ENCODE peak calls at places on chromosomes 16 and 17, in seven cellular contexts. One of them, this sample, is unnamed.

GRCh38 chr16:52050418-52050817 is 496.5 kb downstream of the TOX3 start:
- DNase-seq in Peyer's patch: no peak
- DNase-seq in adrenal gland: no peak
- DNase-seq in spleen: no peak
- DNase-seq in heart left ventricle: no peak
- DNase-seq in uterus: no peak
- DNase-seq in upper lobe of left lung: no peak
- DNase-seq in this sample: no peak

GRCh38 chr17:50785942-50786570 is 18.7 kb upstream of the ANKRD40CL start:
- DNase-seq in Peyer's patch: no peak
- DNase-seq in adrenal gland: peak; percentile 38
- DNase-seq in spleen: no peak
- DNase-seq in heart left ventricle: no peak
- DNase-seq in uterus: peak; percentile 21
- DNase-seq in upper lobe of left lung: no peak
- DNase-seq in this sample: peak; percentile 55

GRCh38 chr17:77744268-77744988 is 214.1 kb upstream of the TNRC6C start:
- DNase-seq in Peyer's patch: no peak
- DNase-seq in adrenal gland: no peak
- DNase-seq in spleen: peak; percentile 41
- DNase-seq in heart left ventricle: peak; percentile 37
- DNase-seq in uterus: no peak
- DNase-seq in upper lobe of left lung: no peak
- DNase-seq in this sample: no peak

GRCh38 chr16:4324871-4325740 is 9.2 kb downstream of the GLIS2 start:
- DNase-seq in Peyer's patch: no peak
- DNase-seq in adrenal gland: no peak
- DNase-seq in spleen: no peak
- DNase-seq in heart left ventricle: no peak
- DNase-seq in uterus: no peak
- DNase-seq in upper lobe of left lung: no peak
- DNase-seq in this sample: no peak

GRCh38 chr17:68697850-68698313 is 96.7 kb upstream of the FAM20A start:
- DNase-seq in Peyer's patch: peak; percentile 55
- DNase-seq in adrenal gland: peak; percentile 17
- DNase-seq in spleen: no peak
- DNase-seq in heart left ventricle: peak; percentile 35
- DNase-seq in uterus: peak; percentile 67
- DNase-seq in upper lobe of left lung: no peak
- DNase-seq in this sample: no peak

GRCh38 chr17:82302991-82303943 is 14.1 kb downstream of the CD7 start:
- DNase-seq in Peyer's patch: no peak
- DNase-seq in adrenal gland: no peak
- DNase-seq in spleen: peak; percentile 81
- DNase-seq in heart left ventricle: no peak
- DNase-seq in uterus: no peak
- DNase-seq in upper lobe of left lung: peak; percentile 77
- DNase-seq in this sample: no peak

GRCh38 chr17:61167050-61167449 is 232.6 kb upstream of the TBX2 start:
- DNase-seq in Peyer's patch: no peak
- DNase-seq in adrenal gland: no peak
- DNase-seq in spleen: no peak
- DNase-seq in heart left ventricle: no peak
- DNase-seq in uterus: no peak
- DNase-seq in upper lobe of left lung: no peak
- DNase-seq in this sample: no peak

GRCh38 chr17:1574697-1575471 is 12.3 kb upstream of the PITPNA start:
- DNase-seq in Peyer's patch: no peak
- DNase-seq in adrenal gland: peak; percentile 32
- DNase-seq in spleen: peak; percentile 84
- DNase-seq in heart left ventricle: no peak
- DNase-seq in uterus: no peak
- DNase-seq in upper lobe of left lung: no peak
- DNase-seq in this sample: no peak

GRCh38 chr16:87388818-87389134 is 3.4 kb upstream of the MAP1LC3B start:
- DNase-seq in Peyer's patch: no peak
- DNase-seq in adrenal gland: no peak
- DNase-seq in spleen: no peak
- DNase-seq in heart left ventricle: no peak
- DNase-seq in uterus: no peak
- DNase-seq in upper lobe of left lung: no peak
- DNase-seq in this sample: no peak

GRCh38 chr16:85588562-85589503 is 24.3 kb upstream of the GSE1 start:
- DNase-seq in Peyer's patch: no peak
- DNase-seq in adrenal gland: no peak
- DNase-seq in spleen: no peak
- DNase-seq in heart left ventricle: no peak
- DNase-seq in uterus: no peak
- DNase-seq in upper lobe of left lung: no peak
- DNase-seq in this sample: no peak

GRCh38 chr16:89122322-89122831 is 28.7 kb downstream of the ACSF3 start:
- DNase-seq in Peyer's patch: peak; percentile 90
- DNase-seq in adrenal gland: peak; percentile 8
- DNase-seq in spleen: peak; percentile 88
- DNase-seq in heart left ventricle: peak; percentile 17
- DNase-seq in uterus: no peak
- DNase-seq in upper lobe of left lung: peak; percentile 70
- DNase-seq in this sample: peak; percentile 74

GRCh38 chr16:81618187-81618586 is 160.9 kb upstream of the PLCG2 start:
- DNase-seq in Peyer's patch: no peak
- DNase-seq in adrenal gland: no peak
- DNase-seq in spleen: no peak
- DNase-seq in heart left ventricle: no peak
- DNase-seq in uterus: no peak
- DNase-seq in upper lobe of left lung: no peak
- DNase-seq in this sample: no peak

GRCh38 chr17:17993366-17993765 is 20.7 kb downstream of the DRC3 start:
- DNase-seq in Peyer's patch: no peak
- DNase-seq in adrenal gland: peak; percentile 37
- DNase-seq in spleen: peak; percentile 51
- DNase-seq in heart left ventricle: no peak
- DNase-seq in uterus: no peak
- DNase-seq in upper lobe of left lung: no peak
- DNase-seq in this sample: no peak

GRCh38 chr16:10256855-10257641 is 74.8 kb upstream of the GRIN2A start:
- DNase-seq in Peyer's patch: peak; percentile 63
- DNase-seq in adrenal gland: peak; percentile 30
- DNase-seq in spleen: peak; percentile 81
- DNase-seq in heart left ventricle: no peak
- DNase-seq in uterus: peak; percentile 13
- DNase-seq in upper lobe of left lung: peak; percentile 30
- DNase-seq in this sample: peak; percentile 27

GRCh38 chr16:29028457-29029167 is 43.8 kb downstream of the LAT start:
- DNase-seq in Peyer's patch: peak; percentile 25
- DNase-seq in adrenal gland: no peak
- DNase-seq in spleen: peak; percentile 51
- DNase-seq in heart left ventricle: no peak
- DNase-seq in uterus: no peak
- DNase-seq in upper lobe of left lung: peak; percentile 19
- DNase-seq in this sample: no peak

GRCh38 chr16:55291847-55292246 is 32.2 kb upstream of the IRX6 start:
- DNase-seq in Peyer's patch: no peak
- DNase-seq in adrenal gland: no peak
- DNase-seq in spleen: no peak
- DNase-seq in heart left ventricle: no peak
- DNase-seq in uterus: no peak
- DNase-seq in upper lobe of left lung: no peak
- DNase-seq in this sample: no peak
- TF ChIP-seq POLR2A in Peyer's patch: no peak
- TF ChIP-seq POLR2A in adrenal gland: no peak
- TF ChIP-seq POLR2A in spleen: no peak
- TF ChIP-seq POLR2A in heart left ventricle: no peak
- TF ChIP-seq POLR2A in uterus: no peak
- TF ChIP-seq POLR2A in upper lobe of left lung: no peak
- TF ChIP-seq POLR2A in this sample: no peak

GRCh38 chr17:42276359-42276608 is at the start of gene STAT5B:
- DNase-seq in Peyer's patch: peak; percentile 85
- DNase-seq in adrenal gland: peak; percentile 67
- DNase-seq in spleen: peak; percentile 95
- DNase-seq in heart left ventricle: peak; percentile 72
- DNase-seq in uterus: peak; percentile 54
- DNase-seq in upper lobe of left lung: peak; percentile 96
- DNase-seq in this sample: peak; percentile 59
- TF ChIP-seq POLR2A in Peyer's patch: peak; percentile 89
- TF ChIP-seq POLR2A in adrenal gland: no peak
- TF ChIP-seq POLR2A in spleen: no peak
- TF ChIP-seq POLR2A in heart left ventricle: no peak
- TF ChIP-seq POLR2A in uterus: peak; percentile 70
- TF ChIP-seq POLR2A in upper lobe of left lung: peak; percentile 57
- TF ChIP-seq POLR2A in this sample: peak; percentile 78

GRCh38 chr17:48928876-48929811 is 15.5 kb downstream of the SNF8 start:
- DNase-seq in Peyer's patch: no peak
- DNase-seq in adrenal gland: no peak
- DNase-seq in spleen: peak; percentile 20
- DNase-seq in heart left ventricle: no peak
- DNase-seq in uterus: no peak
- DNase-seq in upper lobe of left lung: no peak
- DNase-seq in this sample: no peak
- TF ChIP-seq POLR2A in Peyer's patch: no peak
- TF ChIP-seq POLR2A in adrenal gland: no peak
- TF ChIP-seq POLR2A in spleen: no peak
- TF ChIP-seq POLR2A in heart left ventricle: no peak
- TF ChIP-seq POLR2A in uterus: no peak
- TF ChIP-seq POLR2A in upper lobe of left lung: no peak
- TF ChIP-seq POLR2A in this sample: no peak

GRCh38 chr16:70751593-70751992 is 49.4 kb downstream of the VAC14 start:
- DNase-seq in Peyer's patch: no peak
- DNase-seq in adrenal gland: no peak
- DNase-seq in spleen: peak; percentile 83
- DNase-seq in heart left ventricle: no peak
- DNase-seq in uterus: no peak
- DNase-seq in upper lobe of left lung: peak; percentile 54
- DNase-seq in this sample: no peak

GRCh38 chr16:70749681-70750601 is 51.0 kb downstream of the VAC14 start:
- DNase-seq in Peyer's patch: no peak
- DNase-seq in adrenal gland: no peak
- DNase-seq in spleen: no peak
- DNase-seq in heart left ventricle: no peak
- DNase-seq in uterus: peak; percentile 68
- DNase-seq in upper lobe of left lung: no peak
- DNase-seq in this sample: peak; percentile 61

GRCh38 chr16:70752381-70752780 is 48.6 kb downstream of the VAC14 start:
- DNase-seq in Peyer's patch: no peak
- DNase-seq in adrenal gland: no peak
- DNase-seq in spleen: peak; percentile 43
- DNase-seq in heart left ventricle: no peak
- DNase-seq in uterus: no peak
- DNase-seq in upper lobe of left lung: no peak
- DNase-seq in this sample: no peak

GRCh38 chr16:70749006-70749678 is 51.8 kb downstream of the VAC14 start:
- DNase-seq in Peyer's patch: no peak
- DNase-seq in adrenal gland: no peak
- DNase-seq in spleen: no peak
- DNase-seq in heart left ventricle: no peak
- DNase-seq in uterus: no peak
- DNase-seq in upper lobe of left lung: no peak
- DNase-seq in this sample: peak; percentile 52

DNA sequence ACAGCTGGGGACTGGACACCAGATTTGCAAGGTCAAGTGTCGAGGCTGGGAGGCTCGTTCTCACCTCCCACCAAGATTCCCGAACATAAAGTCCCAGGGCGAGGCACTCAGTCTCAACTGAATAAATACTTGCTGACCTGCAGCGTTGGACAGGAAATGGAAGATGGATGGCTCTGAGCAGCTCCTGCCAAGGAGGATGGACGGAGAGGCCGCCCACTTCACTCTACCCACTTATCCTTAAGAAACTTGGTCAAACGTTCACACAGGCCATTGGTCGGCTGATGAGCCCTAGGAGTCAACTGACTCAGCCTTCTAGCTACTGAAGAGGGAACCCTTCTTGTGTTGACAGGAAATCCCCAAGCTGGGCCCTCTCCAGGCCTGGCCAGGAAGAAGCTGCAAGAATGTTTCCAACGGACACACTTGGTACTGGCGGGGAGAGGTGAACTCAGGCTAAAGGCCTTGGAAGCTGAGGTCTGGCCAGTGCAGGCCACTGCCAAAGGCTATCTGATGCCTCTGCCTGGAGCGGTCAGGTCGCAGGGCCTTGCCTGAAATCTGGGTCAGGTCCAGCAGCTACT is 50.0 kb downstream of the VAC14 start:
- DNase-seq in Peyer's patch: peak; percentile 79
- DNase-seq in adrenal gland: peak; percentile 78
- DNase-seq in spleen: no peak
- DNase-seq in heart left ventricle: peak; percentile 83
- DNase-seq in uterus: peak; percentile 95
- DNase-seq in upper lobe of left lung: no peak
- DNase-seq in this sample: peak; percentile 95
- TF ChIP-seq POLR2A in Peyer's patch: no peak
- TF ChIP-seq POLR2A in adrenal gland: no peak
- TF ChIP-seq POLR2A in spleen: no peak
- TF ChIP-seq POLR2A in heart left ventricle: no peak
- TF ChIP-seq POLR2A in uterus: no peak
- TF ChIP-seq POLR2A in upper lobe of left lung: no peak
- TF ChIP-seq POLR2A in this sample: peak; percentile 8

DNA sequence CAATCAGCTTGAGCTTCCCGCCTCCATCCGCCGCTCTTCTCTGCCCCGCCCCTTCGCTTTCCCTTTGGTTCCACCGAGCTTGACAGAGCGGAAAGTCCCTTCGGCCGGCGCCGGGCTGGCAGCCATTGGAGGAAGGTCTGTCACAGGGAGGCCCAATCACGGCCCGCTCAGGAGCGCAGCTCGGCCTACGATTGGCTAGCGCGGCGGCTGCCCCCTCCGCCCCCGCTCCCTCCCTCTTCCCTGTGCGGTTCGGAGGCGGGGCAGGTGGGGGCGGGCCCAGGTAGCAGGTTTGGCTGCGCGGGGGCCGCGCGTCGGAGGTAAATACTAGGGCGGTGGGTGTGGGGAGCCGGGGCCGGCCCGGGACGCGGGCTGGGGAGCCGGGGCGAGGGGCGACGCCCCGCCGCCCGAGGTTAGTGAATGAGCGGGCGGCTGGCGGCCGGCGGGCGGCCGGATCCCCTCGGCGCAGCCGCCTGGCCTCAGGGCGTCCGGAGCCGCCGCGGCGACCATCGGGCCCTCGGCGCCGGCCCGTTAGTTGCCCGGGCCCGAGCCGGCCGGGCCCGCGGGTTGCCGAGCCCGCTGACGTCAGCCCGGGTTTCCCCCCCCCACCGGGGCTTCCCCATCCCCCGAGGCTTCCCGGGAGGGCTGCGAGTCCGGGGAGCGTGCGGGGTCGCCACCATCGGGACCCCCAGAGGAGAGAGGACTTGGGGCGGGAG is at the start of gene CYLD:
- DNase-seq in Peyer's patch: peak; percentile 100
- DNase-seq in adrenal gland: peak; percentile 100
- DNase-seq in spleen: peak; percentile 99
- DNase-seq in heart left ventricle: peak; percentile 100
- DNase-seq in uterus: peak; percentile 100
- DNase-seq in upper lobe of left lung: peak; percentile 99
- DNase-seq in this sample: peak; percentile 100
- TF ChIP-seq POLR2A in Peyer's patch: peak; percentile 60
- TF ChIP-seq POLR2A in adrenal gland: peak; percentile 68
- TF ChIP-seq POLR2A in spleen: no peak
- TF ChIP-seq POLR2A in heart left ventricle: no peak
- TF ChIP-seq POLR2A in uterus: peak; percentile 77
- TF ChIP-seq POLR2A in upper lobe of left lung: peak; percentile 89
- TF ChIP-seq POLR2A in this sample: peak; percentile 65

This sample was measured in thyroid gland.